ENCODE peak calls at places on chromosomes 3 and 15, in six cellular contexts. P is A549, N is stomach, E is transverse colon, O is tibial nerve, V is sigmoid colon. H is an unnamed sample.
A peak's percentile ranks its signal among the peaks of the same experiment; 100 is the strongest.

GRCh38 chr3:161069441-161070251 is 35.5 kb downstream of the B3GALNT1 start:
- DNase-seq in V (no peak), N (no peak), O (no peak), E (no peak), P (peak; percentile 9), H (no peak)

GRCh38 chr3:134199240-134199639 is 51.4 kb downstream of the RYK start:
- DNase-seq in P (no peak), E (no peak), O (no peak), V (no peak), N (no peak), H (no peak)

GRCh38 chr3:39183231-39184080 is 8.9 kb downstream of the XIRP1 start:
- DNase-seq in N (no peak), P (no peak), V (peak; percentile 60), E (no peak), O (no peak), H (no peak)

GRCh38 chr3:193827039-193827669 is 234.1 kb downstream of the OPA1 start:
- DNase-seq in V (no peak), E (no peak), O (no peak), P (no peak), N (no peak), H (no peak)

GRCh38 chr3:157438371-157438735 is 1.7 kb downstream of the PTX3 start:
- DNase-seq in E (no peak), P (no peak), O (no peak), N (no peak), V (no peak), H (no peak)

GRCh38 chr3:56324473-56324872 is 143.8 kb downstream of the ERC2 start:
- DNase-seq in O (no peak), V (no peak), P (no peak), N (no peak), E (no peak), H (no peak)

GRCh38 chr3:156404217-156404616 is 150.7 kb downstream of the SSR3 start:
- DNase-seq in N (no peak), E (no peak), P (no peak), V (no peak), O (no peak), H (no peak)

GRCh38 chr15:44713006-44713966 is 2.0 kb downstream of the B2M start:
- DNase-seq in P (peak; percentile 60), N (no peak), E (no peak), V (no peak), O (no peak), H (no peak)

GRCh38 chr15:101103589-101103988 is 148.3 kb downstream of the CHSY1 start:
- DNase-seq in P (no peak), O (no peak), N (no peak), E (no peak), V (no peak), H (no peak)

DNA sequence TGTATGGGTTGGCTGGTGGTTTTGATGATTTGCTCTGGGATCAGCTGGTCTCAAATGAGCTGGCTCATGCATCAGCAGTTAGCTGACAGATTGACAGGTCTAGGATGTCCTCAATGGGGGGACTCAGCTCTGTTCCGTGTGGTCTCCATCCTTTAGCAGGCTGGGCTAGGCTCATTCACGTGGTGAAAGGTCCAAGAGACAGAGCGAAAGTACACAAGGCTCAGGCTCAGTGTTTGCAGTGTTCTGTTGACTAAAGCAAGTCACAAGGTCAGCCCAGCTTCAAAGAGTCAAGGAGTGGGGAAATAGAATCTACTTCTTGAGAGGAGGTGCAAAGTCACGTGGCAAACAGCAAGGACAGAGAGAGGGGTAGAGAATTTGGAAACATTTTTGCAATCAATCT is 126.5 kb upstream of the CMC1 start:
- DNase-seq in E (no peak), P (no peak), O (no peak), V (no peak), N (peak; percentile 26), H (no peak)
- TF ChIP-seq EP300 in E (no peak), P (no peak), O (no peak), V (no peak), N (no peak), H (no peak)

DNA sequence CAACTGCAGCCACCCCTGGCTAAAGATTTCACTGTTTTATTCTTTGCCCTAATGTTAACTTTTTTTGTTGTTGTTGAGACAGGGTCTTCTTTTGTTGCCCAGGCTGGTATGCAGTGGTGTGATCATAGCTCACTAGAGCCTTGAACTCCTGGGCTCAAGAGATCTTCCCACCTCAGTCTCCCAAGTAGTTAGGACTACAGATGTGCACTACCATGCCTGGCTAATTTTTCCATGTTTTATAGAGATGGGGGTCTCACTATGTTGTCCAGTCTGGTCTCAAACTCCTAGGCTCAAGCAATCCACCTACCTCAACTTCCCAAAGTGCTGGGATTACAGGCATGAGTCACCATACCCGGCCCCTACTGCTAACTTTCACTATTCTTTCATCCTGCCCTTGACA is 73.4 kb downstream of the HMG20A start:
- DNase-seq in N (no peak), O (no peak), E (no peak), P (no peak), V (no peak), H (no peak)
- TF ChIP-seq EP300 in N (no peak), O (no peak), E (no peak), P (no peak), V (no peak), H (no peak)

DNA sequence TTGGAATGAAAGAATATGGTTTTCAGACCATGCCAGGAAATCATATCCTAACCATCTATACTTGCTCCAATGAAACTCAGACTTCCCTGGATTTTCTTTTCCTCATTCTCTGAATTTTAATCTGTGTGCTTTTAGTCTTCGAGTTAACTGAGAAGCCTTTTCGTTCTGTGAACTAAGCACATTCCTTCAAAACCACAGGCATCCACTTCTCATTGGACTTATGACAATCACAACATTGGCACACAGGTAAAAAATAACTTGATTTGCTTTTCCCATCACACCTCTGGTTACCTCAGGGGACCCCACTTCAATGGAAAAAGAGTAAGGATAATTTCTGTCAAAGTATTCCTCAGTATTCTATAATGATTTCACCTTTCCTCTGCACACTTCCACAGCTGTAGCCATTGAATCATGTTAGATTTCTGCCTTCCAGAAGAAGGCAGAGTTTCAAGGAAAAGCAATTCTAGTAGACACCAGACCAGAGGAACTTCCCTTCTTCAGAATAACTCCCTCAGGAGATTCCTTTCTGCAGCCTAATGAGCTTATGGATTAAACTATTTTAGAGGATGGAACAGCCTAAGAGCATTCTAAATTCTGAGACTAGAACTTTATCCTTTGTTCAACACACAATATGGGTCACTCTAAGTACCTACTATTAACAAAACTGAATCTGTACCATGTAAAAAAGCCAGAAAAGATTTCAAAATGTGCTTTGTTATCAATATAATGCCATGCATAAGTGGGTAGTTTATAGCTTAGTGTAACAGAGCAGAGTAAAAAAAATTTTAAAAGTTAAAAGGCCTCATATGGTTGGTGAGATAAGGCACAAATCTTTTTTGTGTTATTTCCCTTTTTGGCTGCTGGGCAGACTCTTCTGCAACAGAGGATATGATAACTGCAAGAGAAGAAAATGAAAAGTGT is 15.8 kb downstream of the COMMD2 start:
- DNase-seq in P (peak; percentile 25), V (no peak), O (no peak), N (no peak), E (no peak), H (no peak)
- TF ChIP-seq EP300 in P (no peak), V (no peak), O (no peak), N (no peak), E (no peak), H (no peak)

GRCh38 chr3:169072494-169072893 is 591.0 kb downstream of the MECOM start:
- DNase-seq in P (no peak), V (no peak), O (no peak), N (no peak), E (no peak), H (no peak)
- TF ChIP-seq EP300 in P (no peak), V (no peak), O (no peak), N (no peak), E (no peak), H (no peak)

H was measured in ovary.